ENCODE peak calls at places on chromosomes 4 and X, in seven cellular contexts. G is PC-3, C is astrocyte, A is IMR-90, R is kidney, J is sigmoid colon, I is lower lobe of right lung. B is an unnamed sample. For H3K4me1, the result is how much of the 10 kb centered on the place peaks cover.

GRCh38 chr4:151176711-151177110 is 77.3 kb downstream of the RPS3A start:
- DNase-seq in I (no peak), A (no peak), J (no peak), G (no peak), C (no peak), R (no peak), B (no peak)

GRCh38 chr4:163193717-163194116 is 27.0 kb upstream of the NAF1 start:
- DNase-seq in A (no peak), I (no peak), G (no peak), C (no peak), J (no peak), R (no peak), B (no peak)

GRCh38 chr4:8740666-8741395 is 130.8 kb downstream of the HMX1 start:
- DNase-seq in I (peak), J (peak), G (no peak), R (no peak), A (no peak), C (no peak), B (no peak)

GRCh38 chr4:153122855-153123254 is 81.4 kb upstream of the TRIM2 start:
- DNase-seq in C (no peak), A (no peak), R (no peak), I (no peak), J (no peak), G (no peak), B (no peak)

GRCh38 chr4:123397276-123398150 is 918 bp downstream of the SPRY1 start:
- DNase-seq in G (peak), R (peak), C (peak), A (peak), I (peak), J (peak), B (peak)

GRCh38 chr4:169437299-169438047 is 166.7 kb upstream of the SH3RF1 start:
- DNase-seq in A (no peak), G (no peak), C (no peak), R (no peak), J (no peak), I (no peak), B (no peak)

GRCh38 chr4:160175064-160175643 is 1072.3 kb downstream of the RAPGEF2 start:
- DNase-seq in J (no peak), G (peak), C (no peak), A (no peak), I (no peak), R (peak), B (peak)

GRCh38 chrX:119529355-119530276 is 35.6 kb downstream of the STEEP1 start:
- DNase-seq in A (no peak), G (no peak), J (no peak), C (no peak), I (no peak), R (no peak), B (no peak)

DNA sequence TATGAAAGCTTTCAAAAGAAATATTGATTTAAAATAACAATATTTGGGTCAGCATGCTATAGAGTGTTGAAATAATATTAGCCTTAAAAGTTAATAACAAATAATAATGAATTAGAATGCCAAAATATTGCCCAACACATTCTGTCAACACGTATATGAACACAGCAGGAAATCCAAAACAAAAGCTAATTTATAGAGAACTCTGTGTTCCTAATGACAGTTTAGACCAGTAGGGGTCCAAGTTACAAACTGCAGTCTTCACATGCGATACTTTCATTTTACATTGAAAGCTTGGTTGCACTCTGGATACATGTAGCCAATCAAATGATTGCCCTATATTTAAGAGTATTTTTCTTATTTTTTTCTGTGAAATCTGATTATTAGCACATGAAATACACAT is 274.4 kb downstream of the DCTD start:
- DNase-seq in R (no peak), C (peak), G (peak), I (no peak), J (no peak), A (peak), B (no peak)
- TF ChIP-seq CTCF in R (no peak), C (peak), G (peak), I (no peak), J (no peak), A (peak), B (no peak)

GRCh38 chrX:127577884-127578283 is 474.3 kb downstream of the ACTRT1 start:
- DNase-seq in R (no peak), J (no peak), C (no peak), A (no peak), G (no peak), I (no peak), B (no peak)
- H3K27ac ChIP-seq in R (no peak), J (no peak), C (no peak), A (no peak), G (no peak), I (no peak), B (no peak)

DNA sequence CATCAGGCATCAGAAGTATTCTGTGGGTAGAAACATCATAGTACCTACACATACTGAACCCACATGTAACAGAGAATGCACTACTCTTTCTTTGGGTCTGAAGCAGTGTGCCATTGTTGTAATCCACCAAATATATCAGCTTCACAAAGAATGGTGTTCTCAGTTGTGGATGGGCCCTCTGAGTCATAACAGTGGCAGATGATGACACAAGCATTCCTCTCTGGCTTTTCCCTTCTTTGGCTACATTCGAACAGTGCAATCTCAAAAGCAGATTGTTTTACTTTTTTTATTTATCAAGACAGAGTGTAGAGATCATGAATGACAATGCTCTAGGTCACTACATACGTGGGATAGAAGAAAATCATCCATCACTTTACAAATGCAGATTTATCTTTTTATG is 247.2 kb upstream of the EPHA5 start:
- DNase-seq in I (no peak), A (no peak), R (no peak), J (no peak), C (peak), G (peak), B (no peak)
- H3K4me1 ChIP-seq in I (under half), A (under half), R (under half), J (under half), C (under half), G (under half), B (under half)

DNA sequence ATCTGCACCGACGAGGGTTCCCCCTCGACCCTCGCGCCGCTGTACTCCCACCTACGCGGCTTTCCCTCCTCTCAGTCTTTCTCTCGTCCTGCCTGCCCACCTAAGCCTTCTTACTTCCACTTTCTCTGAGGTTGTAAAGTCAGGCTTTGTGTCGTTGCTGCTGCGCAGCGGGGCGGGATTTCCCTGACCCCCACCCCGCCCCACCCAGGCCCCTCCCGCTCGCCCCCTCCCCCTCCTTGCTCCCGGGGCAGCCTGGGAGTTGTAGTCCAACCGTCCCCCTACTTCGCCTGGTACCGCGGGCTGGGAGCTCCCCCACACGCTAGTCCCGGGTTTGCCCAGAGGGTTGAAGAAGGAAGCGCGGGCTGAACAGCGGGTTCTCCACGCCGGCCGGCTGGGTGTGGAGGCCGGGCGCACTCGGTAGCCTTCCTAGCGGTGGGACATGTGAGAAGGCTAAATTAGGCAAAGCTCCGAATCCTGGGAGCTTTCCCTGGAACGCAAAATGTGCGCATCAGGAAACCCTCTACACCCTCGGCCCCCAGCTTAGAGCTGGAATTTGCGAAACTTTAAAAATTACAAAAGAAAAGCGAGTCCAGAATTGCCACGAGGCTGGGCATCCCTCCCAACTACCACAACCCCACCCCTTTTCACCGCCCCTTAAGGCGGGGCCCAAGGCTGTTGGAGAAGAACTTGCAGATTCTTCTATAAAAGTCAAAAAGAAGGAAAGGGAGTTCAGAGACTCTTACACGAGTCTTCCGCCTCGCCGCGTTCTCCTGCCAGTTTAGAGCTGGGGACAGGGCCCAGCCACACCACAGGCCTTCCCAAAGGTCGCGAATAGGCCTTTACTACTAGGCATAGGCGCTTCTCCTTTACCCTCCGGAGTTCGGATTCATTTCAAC is at the start of gene ATP11C:
- DNase-seq in I (peak), C (peak), A (peak), J (peak), R (peak), G (peak), B (peak)
- TF ChIP-seq CTCF in I (no peak), C (no peak), A (peak), J (no peak), R (no peak), G (no peak), B (no peak)

DNA sequence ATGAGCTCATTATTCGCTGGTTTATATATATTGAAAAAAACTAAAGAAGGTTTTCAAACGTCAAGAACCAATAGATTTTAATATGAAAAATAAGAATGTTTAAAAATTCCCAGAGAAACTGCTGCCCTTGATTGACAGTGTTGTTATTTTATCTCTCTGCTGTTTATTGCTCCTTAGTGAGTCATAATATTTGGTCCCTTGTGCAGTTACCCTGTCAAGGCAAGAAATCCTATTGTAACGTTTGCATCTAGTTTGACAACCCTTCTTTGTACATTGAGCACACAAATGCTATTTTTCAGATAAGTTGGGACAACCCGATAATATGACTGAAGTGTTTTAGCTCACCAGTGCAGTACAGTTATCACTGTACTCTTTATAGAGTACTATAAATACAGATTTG is 349.4 kb downstream of the CCSER1 start:
- DNase-seq in I (no peak), C (no peak), G (no peak), J (no peak), A (no peak), R (no peak), B (no peak)
- H3K27ac ChIP-seq in I (no peak), C (no peak), G (no peak), J (no peak), A (no peak), R (no peak), B (no peak)

GRCh38 chr4:10107111-10108091 is 9.2 kb downstream of the WDR1 start:
- DNase-seq in J (peak), C (no peak), R (peak), G (peak), I (no peak), A (peak), B (peak)

GRCh38 chr4:10106421-10107039 is 10.1 kb downstream of the WDR1 start:
- DNase-seq in A (peak), C (peak), I (no peak), G (peak), J (peak), R (peak), B (peak)

GRCh38 chr4:10108818-10109783 is 7.5 kb downstream of the WDR1 start:
- DNase-seq in C (no peak), R (peak), J (no peak), I (no peak), A (peak), G (peak), B (no peak)

GRCh38 chr4:10109995-10110670 is 6.5 kb downstream of the WDR1 start:
- DNase-seq in J (no peak), I (no peak), R (peak), A (no peak), C (no peak), G (no peak), B (no peak)

DNA sequence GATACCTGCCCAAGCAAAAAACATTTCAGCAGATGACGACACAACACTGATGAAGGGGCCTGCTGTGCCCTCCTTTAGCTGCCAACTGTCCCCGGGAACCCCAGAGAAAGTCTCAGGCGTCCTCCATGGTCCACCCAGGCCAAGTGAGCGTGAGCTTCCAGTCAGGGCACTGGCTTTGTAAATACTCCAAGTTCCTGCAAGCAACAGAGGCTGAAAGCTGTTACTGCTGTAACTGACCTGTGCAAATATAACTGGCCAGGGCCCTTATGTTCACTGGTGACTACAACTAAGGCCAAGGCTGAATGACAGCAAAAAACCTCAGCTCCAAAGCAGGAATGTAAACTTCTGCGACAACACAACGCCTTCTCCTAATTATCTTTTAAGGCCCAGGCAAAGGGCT is 8.2 kb downstream of the WDR1 start:
- DNase-seq in J (no peak), I (no peak), G (no peak), R (peak), C (no peak), A (no peak), B (no peak)
- H3K4me1 ChIP-seq in J (under half), I (half or more), G (half or more), R (half or more), C (half or more), A (half or more), B (half or more)

GRCh38 chrX:43949669-43950068 is 23.5 kb downstream of the NDP start:
- DNase-seq in R (peak), I (peak), G (peak), A (no peak), J (no peak), C (no peak), B (no peak)
- TF ChIP-seq CTCF in R (peak), I (peak), G (peak), A (peak), J (no peak), C (peak), B (peak)

GRCh38 chr4:10178763-10179162 is 62.2 kb upstream of the WDR1 start:
- DNase-seq in C (no peak), A (no peak), J (no peak), G (no peak), I (no peak), R (no peak), B (no peak)

GRCh38 chr4:10179957-10180602 is 63.5 kb upstream of the WDR1 start:
- DNase-seq in G (no peak), C (no peak), R (no peak), I (no peak), A (peak), J (no peak), B (no peak)

GRCh38 chr4:10180927-10181744 is 64.5 kb upstream of the WDR1 start:
- DNase-seq in R (no peak), A (peak), J (no peak), G (no peak), I (no peak), C (no peak), B (no peak)

GRCh38 chr4:10181745-10182445 is 65.3 kb upstream of the WDR1 start:
- DNase-seq in A (no peak), R (no peak), C (no peak), I (no peak), J (no peak), G (no peak), B (no peak)

DNA sequence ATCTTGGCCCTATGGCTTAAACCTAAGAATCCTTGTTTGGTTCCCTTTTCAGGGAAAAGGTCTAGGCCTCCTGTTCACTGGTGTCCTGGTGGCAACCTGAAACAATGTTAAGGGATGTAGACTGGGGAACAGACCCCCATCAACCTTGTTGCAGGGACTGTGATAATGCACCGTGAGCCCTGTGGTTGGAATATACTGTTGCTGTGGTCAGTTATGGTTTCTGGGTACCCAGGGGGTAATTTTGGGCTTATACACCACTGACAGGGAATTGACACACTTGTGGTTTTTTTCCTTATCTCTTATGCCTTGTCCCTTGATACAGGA is 64.0 kb upstream of the WDR1 start:
- DNase-seq in C (no peak), I (no peak), A (no peak), J (no peak), R (no peak), G (no peak), B (no peak)
- H3K27ac ChIP-seq in C (no peak), I (peak), A (peak), J (no peak), R (no peak), G (no peak), B (no peak)

B was measured in left lung.